ENCODE peak calls at places on chromosomes 5 and 9, in four cellular contexts. One of them, this sample, is unnamed.
A peak's percentile ranks its signal among the peaks of the same experiment; 100 is the strongest.

GRCh38 chr5:94908889-94909480 is 290.5 kb downstream of the SLF1 start:
- DNase-seq in HCT116: peak; percentile 35
- DNase-seq in sigmoid colon: no peak
- DNase-seq in HepG2: peak; percentile 25
- DNase-seq in this sample: no peak

GRCh38 chr5:34511915-34512314 is 144.2 kb upstream of the RAI14 start:
- DNase-seq in HCT116: no peak
- DNase-seq in sigmoid colon: peak; percentile 84
- DNase-seq in HepG2: no peak
- DNase-seq in this sample: no peak

GRCh38 chr5:149099920-149100319 is 37.1 kb upstream of the SH3TC2 start:
- DNase-seq in sigmoid colon: no peak
- DNase-seq in HepG2: no peak
- DNase-seq in HCT116: no peak
- DNase-seq in this sample: no peak

GRCh38 chr9:78972303-78973002 is 599.3 kb upstream of the TLE4 start:
- DNase-seq in HepG2: no peak
- DNase-seq in sigmoid colon: no peak
- DNase-seq in HCT116: no peak
- DNase-seq in this sample: no peak

GRCh38 chr5:93717162-93717561 is 24.2 kb downstream of the POU5F2 start:
- DNase-seq in HCT116: no peak
- DNase-seq in sigmoid colon: no peak
- DNase-seq in HepG2: peak; percentile 45
- DNase-seq in this sample: peak; percentile 44

GRCh38 chr9:93577045-93577939 is 908 bp downstream of the PHF2 start:
- DNase-seq in HCT116: no peak
- DNase-seq in sigmoid colon: no peak
- DNase-seq in HepG2: no peak
- DNase-seq in this sample: peak; percentile 91

GRCh38 chr9:109109962-109110325 is 9.8 kb downstream of the TMEM245 start:
- DNase-seq in HepG2: peak; percentile 60
- DNase-seq in sigmoid colon: no peak
- DNase-seq in HCT116: no peak
- DNase-seq in this sample: no peak

GRCh38 chr9:21674894-21675293 is 127.5 kb upstream of the MTAP start:
- DNase-seq in sigmoid colon: no peak
- DNase-seq in HepG2: no peak
- DNase-seq in HCT116: peak; percentile 80
- DNase-seq in this sample: no peak

GRCh38 chr9:96299823-96300222 is 2.2 kb downstream of the HSD17B3 start:
- DNase-seq in sigmoid colon: no peak
- DNase-seq in HepG2: no peak
- DNase-seq in HCT116: peak; percentile 16
- DNase-seq in this sample: no peak

GRCh38 chr9:133855802-133856592 is 117.8 kb upstream of the SARDH start:
- DNase-seq in HepG2: peak; percentile 44
- DNase-seq in sigmoid colon: peak; percentile 82
- DNase-seq in HCT116: no peak
- DNase-seq in this sample: peak; percentile 78

GRCh38 chr5:14252793-14253192 is 109.7 kb downstream of the TRIO start:
- DNase-seq in sigmoid colon: no peak
- DNase-seq in HCT116: no peak
- DNase-seq in HepG2: no peak
- DNase-seq in this sample: no peak

DNA sequence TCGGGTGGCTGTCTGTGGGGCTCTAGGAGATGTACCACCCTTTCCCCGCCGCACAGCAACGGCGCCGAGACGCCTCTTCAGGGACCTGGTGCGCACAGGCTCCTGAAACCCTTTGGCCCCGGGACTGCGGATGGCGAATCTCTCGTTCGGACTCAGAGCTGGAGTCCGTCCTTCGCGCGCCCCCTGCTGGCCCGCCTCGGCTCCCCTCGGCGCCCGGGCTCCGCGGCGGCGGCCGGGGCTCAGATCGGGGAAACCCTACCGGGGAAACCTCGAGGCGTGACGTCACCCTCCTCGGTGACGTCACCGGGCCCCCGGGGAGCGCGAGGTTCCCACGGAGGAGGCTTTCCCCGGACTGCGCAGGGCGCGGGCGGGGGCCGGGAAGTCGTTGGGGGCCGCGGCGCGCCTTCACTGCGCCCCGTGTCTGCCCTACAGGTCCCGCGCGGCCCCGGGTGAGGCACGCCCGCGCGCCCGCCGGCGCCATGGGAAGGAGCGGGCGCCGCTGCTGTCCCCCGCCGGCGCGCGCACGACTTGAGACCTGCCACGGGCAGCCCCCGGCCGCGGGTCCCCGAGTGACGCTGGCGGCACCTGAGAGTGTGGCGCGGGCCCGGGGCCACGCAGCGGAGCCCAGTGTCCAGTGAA is 7.9 kb downstream of the PRR7 start:
- DNase-seq in HCT116: peak; percentile 62
- DNase-seq in HepG2: peak; percentile 79
- DNase-seq in sigmoid colon: peak; percentile 95
- DNase-seq in this sample: peak; percentile 94
- TF ChIP-seq POLR2AphosphoS5 in HCT116: peak; percentile 62
- TF ChIP-seq POLR2AphosphoS5 in HepG2: no peak
- TF ChIP-seq POLR2AphosphoS5 in sigmoid colon: no peak
- TF ChIP-seq POLR2AphosphoS5 in this sample: peak; percentile 35

GRCh38 chr9:131011274-131012022 is 2.5 kb downstream of the LAMC3 start:
- DNase-seq in sigmoid colon: no peak
- DNase-seq in HepG2: peak; percentile 54
- DNase-seq in HCT116: no peak
- DNase-seq in this sample: no peak

GRCh38 chr9:131008563-131008908 is 438 bp upstream of the LAMC3 start:
- DNase-seq in HepG2: no peak
- DNase-seq in sigmoid colon: no peak
- DNase-seq in HCT116: no peak
- DNase-seq in this sample: no peak

GRCh38 chr9:131008086-131008485 is 888 bp upstream of the LAMC3 start:
- DNase-seq in HepG2: no peak
- DNase-seq in sigmoid colon: no peak
- DNase-seq in HCT116: no peak
- DNase-seq in this sample: no peak

GRCh38 chr9:131010482-131011273 is 1.7 kb downstream of the LAMC3 start:
- DNase-seq in sigmoid colon: no peak
- DNase-seq in HepG2: no peak
- DNase-seq in HCT116: no peak
- DNase-seq in this sample: no peak

GRCh38 chr9:131008909-131009618 is at the start of gene LAMC3:
- DNase-seq in HCT116: no peak
- DNase-seq in HepG2: no peak
- DNase-seq in sigmoid colon: no peak
- DNase-seq in this sample: no peak
- TF ChIP-seq CTCF in HCT116: peak; percentile 61
- TF ChIP-seq CTCF in HepG2: peak; percentile 41
- TF ChIP-seq CTCF in sigmoid colon: no peak
- TF ChIP-seq CTCF in this sample: no peak

DNA sequence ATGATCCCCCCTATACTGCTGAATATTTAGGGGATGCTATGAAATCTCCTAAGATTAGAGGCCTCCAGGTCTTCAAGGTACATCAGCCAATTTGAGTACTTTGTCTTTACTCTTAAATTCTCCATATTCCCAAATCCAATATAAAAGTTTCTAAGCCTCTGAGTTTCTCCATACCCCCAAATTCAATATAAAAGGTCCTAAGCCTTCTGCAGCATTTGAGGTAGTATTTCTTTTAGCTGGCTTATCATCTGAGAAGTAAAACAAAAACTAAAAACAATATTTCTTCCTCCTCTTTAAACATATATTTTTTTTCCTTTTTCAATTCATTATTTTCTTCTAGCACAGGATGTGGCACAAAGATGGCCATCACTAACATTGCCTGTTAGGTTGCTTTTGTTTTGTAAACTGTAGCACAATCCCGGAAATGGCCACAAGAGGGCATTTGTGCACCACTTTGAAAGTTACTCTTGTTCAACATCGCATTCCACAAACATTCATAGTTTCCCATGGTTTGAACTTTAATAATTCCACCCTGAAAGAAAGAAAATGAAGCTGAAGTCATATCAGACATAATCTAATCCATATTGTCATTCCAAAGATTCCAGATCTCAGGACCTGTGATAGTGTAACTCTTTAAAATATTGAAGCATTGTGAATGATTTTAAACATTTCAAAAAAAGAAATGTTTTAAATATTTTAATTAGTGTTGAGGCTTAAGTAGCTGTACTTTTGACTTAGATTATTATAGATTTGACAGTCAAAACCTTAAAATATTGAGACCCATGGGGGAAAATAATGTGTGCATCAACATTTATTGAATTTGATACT is 21.0 kb upstream of the SCGB3A2 start:
- DNase-seq in sigmoid colon: peak; percentile 70
- DNase-seq in HepG2: peak; percentile 44
- DNase-seq in HCT116: peak; percentile 47
- DNase-seq in this sample: peak; percentile 65
- TF ChIP-seq POLR2AphosphoS5 in sigmoid colon: no peak
- TF ChIP-seq POLR2AphosphoS5 in HepG2: no peak
- TF ChIP-seq POLR2AphosphoS5 in HCT116: no peak
- TF ChIP-seq POLR2AphosphoS5 in this sample: no peak

DNA sequence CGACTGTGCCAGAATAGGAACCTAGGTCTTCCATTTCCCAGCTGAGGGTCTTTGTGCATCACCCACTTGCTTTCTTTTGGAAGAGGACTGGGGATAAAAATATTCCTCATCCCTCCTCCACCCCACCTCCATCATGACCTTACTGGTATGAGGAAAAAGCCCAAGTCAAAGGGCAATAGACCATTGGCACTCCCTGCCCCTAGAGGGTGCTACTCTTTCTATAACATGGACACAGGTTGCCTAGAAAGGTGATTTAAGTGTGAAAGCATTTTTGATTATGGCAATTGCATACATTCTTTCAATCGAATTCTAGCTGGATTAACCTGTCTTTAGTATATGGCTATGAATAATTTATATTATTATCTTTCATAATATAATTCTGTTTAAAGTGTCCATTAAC is 22.8 kb upstream of the ZNF618 start:
- DNase-seq in HCT116: no peak
- DNase-seq in sigmoid colon: no peak
- DNase-seq in HepG2: peak; percentile 28
- DNase-seq in this sample: no peak
- TF ChIP-seq CTCF in HCT116: peak; percentile 58
- TF ChIP-seq CTCF in sigmoid colon: no peak
- TF ChIP-seq CTCF in HepG2: peak; percentile 58
- TF ChIP-seq CTCF in this sample: peak; percentile 44

DNA sequence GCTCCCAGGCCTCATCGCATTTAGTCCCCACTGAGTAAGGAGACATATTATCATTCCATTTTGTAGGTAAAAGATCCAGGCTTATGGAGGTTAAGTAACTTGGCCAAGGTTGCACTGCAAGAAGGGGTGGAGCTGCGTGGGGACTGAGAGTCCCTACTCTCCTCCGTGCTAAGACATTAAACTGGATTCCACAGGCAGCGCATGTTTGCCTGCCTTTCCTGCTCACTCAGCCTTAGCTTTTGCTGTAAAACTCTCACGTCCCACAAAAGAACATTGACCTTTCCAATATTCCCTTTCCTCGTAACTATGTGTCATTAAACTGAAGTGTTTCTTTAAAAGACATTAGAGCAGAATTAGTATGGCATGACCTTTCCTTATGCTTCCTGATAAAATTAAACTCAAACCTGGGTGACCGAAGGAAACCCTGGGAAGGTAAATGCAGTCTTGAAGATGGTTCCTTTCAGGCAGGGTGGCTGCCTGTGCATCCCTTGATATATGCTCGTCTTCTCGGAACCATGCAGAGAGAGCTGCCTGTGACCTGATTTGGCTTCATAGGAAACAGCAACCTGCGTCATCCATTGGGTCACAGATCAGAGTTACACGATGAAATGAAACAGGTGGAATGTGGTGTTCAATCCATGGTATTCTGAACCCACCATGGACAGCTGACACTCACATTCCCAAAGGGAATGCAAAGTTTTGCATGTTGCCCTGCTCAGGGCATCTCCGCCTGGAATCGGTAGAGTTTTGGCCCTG is 85.9 kb downstream of the TMEM252 start:
- DNase-seq in sigmoid colon: peak; percentile 66
- DNase-seq in HCT116: no peak
- DNase-seq in HepG2: no peak
- DNase-seq in this sample: no peak
- TF ChIP-seq POLR2AphosphoS5 in sigmoid colon: peak; percentile 8
- TF ChIP-seq POLR2AphosphoS5 in HCT116: no peak
- TF ChIP-seq POLR2AphosphoS5 in HepG2: no peak
- TF ChIP-seq POLR2AphosphoS5 in this sample: no peak

GRCh38 chr9:84315278-84315877 is 25.2 kb downstream of the SLC28A3 start:
- DNase-seq in sigmoid colon: no peak
- DNase-seq in HepG2: peak; percentile 23
- DNase-seq in HCT116: peak; percentile 61
- DNase-seq in this sample: peak; percentile 50
- TF ChIP-seq CTCF in sigmoid colon: peak; percentile 72
- TF ChIP-seq CTCF in HepG2: peak; percentile 71
- TF ChIP-seq CTCF in HCT116: peak; percentile 71
- TF ChIP-seq CTCF in this sample: peak; percentile 74

DNA sequence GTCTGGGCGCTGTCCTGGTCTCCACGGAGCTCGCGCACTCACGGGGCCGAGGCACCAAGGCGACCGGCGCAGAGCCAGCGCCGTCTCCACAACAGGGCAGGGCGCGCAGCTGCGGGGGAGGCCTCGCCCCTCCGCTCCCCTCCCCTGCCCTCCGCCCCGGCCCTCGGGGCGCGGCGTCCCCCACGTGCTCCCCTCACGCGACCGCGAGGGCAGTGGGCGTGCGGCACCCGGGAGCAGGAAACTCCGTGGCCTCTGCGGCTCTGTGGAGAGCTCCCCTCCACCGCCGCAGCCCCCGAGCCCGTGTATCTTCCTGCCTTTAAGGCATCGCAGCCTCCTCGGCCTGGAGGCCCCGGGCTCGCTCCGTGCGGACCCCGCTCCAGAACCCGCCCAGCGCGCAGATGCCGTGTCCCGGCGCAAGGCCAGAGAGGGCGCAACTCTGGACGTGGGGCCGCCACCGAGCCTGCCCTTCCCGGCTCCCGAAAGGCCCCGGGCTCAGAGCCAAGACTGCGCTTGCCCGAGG is 706 bp upstream of the TUBB4B start:
- DNase-seq in sigmoid colon: peak; percentile 92
- DNase-seq in HCT116: no peak
- DNase-seq in HepG2: no peak
- DNase-seq in this sample: peak; percentile 81
- TF ChIP-seq POLR2AphosphoS5 in sigmoid colon: peak; percentile 22
- TF ChIP-seq POLR2AphosphoS5 in HCT116: peak; percentile 64
- TF ChIP-seq POLR2AphosphoS5 in HepG2: peak; percentile 60
- TF ChIP-seq POLR2AphosphoS5 in this sample: peak; percentile 31

GRCh38 chr9:108021311-108021710 is 531.7 kb upstream of the KLF4 start:
- DNase-seq in sigmoid colon: no peak
- DNase-seq in HCT116: no peak
- DNase-seq in HepG2: no peak
- DNase-seq in this sample: no peak
- TF ChIP-seq CTCF in sigmoid colon: no peak
- TF ChIP-seq CTCF in HCT116: no peak
- TF ChIP-seq CTCF in HepG2: no peak
- TF ChIP-seq CTCF in this sample: no peak

GRCh38 chr9:112496074-112496722 is 9.6 kb downstream of the KIAA1958 start:
- DNase-seq in HepG2: peak; percentile 77
- DNase-seq in HCT116: no peak
- DNase-seq in sigmoid colon: no peak
- DNase-seq in this sample: no peak

GRCh38 chr9:112495614-112496013 is 9.0 kb downstream of the KIAA1958 start:
- DNase-seq in sigmoid colon: no peak
- DNase-seq in HepG2: peak; percentile 48
- DNase-seq in HCT116: no peak
- DNase-seq in this sample: peak; percentile 25

GRCh38 chr9:112493738-112494137 is 7.1 kb downstream of the KIAA1958 start:
- DNase-seq in HCT116: no peak
- DNase-seq in HepG2: no peak
- DNase-seq in sigmoid colon: no peak
- DNase-seq in this sample: no peak

GRCh38 chr9:112489876-112490661 is 3.4 kb downstream of the KIAA1958 start:
- DNase-seq in HepG2: peak; percentile 45
- DNase-seq in HCT116: no peak
- DNase-seq in sigmoid colon: no peak
- DNase-seq in this sample: no peak

GRCh38 chr9:112494153-112494552 is 7.5 kb downstream of the KIAA1958 start:
- DNase-seq in sigmoid colon: no peak
- DNase-seq in HCT116: no peak
- DNase-seq in HepG2: no peak
- DNase-seq in this sample: no peak
- TF ChIP-seq POLR2AphosphoS5 in sigmoid colon: no peak
- TF ChIP-seq POLR2AphosphoS5 in HCT116: no peak
- TF ChIP-seq POLR2AphosphoS5 in HepG2: no peak
- TF ChIP-seq POLR2AphosphoS5 in this sample: no peak